ENCODE peak calls at places on chromosomes 1 and 21, in ten cellular contexts. One of them, this sample, is unnamed.
A peak's percentile ranks its signal among the peaks of the same experiment; 100 is the strongest.

GRCh38 chr1:240806201-240806745 is 194.3 kb upstream of the GREM2 start:
- DNase-seq in neural progenitor cell: no peak
- DNase-seq in astrocyte of the spinal cord: no peak
- DNase-seq in tibial artery: no peak
- DNase-seq in WTC11: no peak
- DNase-seq in coronary artery: no peak
- DNase-seq in heart right ventricle: no peak
- DNase-seq in A549: no peak
- DNase-seq in GM13976: no peak
- DNase-seq in dorsolateral prefrontal cortex: no peak
- DNase-seq in this sample: no peak

GRCh38 chr1:229058111-229058551 is 212.8 kb upstream of the RAB4A start:
- DNase-seq in neural progenitor cell: no peak
- DNase-seq in astrocyte of the spinal cord: no peak
- DNase-seq in tibial artery: no peak
- DNase-seq in WTC11: no peak
- DNase-seq in coronary artery: no peak
- DNase-seq in heart right ventricle: no peak
- DNase-seq in A549: no peak
- DNase-seq in GM13976: no peak
- DNase-seq in dorsolateral prefrontal cortex: no peak
- DNase-seq in this sample: no peak

GRCh38 chr1:44696789-44697188 is 22.3 kb downstream of the ARMH1 start:
- DNase-seq in neural progenitor cell: no peak
- DNase-seq in astrocyte of the spinal cord: no peak
- DNase-seq in tibial artery: no peak
- DNase-seq in WTC11: no peak
- DNase-seq in coronary artery: no peak
- DNase-seq in heart right ventricle: no peak
- DNase-seq in A549: no peak
- DNase-seq in GM13976: no peak
- DNase-seq in dorsolateral prefrontal cortex: no peak
- DNase-seq in this sample: no peak

GRCh38 chr1:199794105-199794863 is 233.2 kb upstream of the NR5A2 start:
- DNase-seq in neural progenitor cell: no peak
- DNase-seq in astrocyte of the spinal cord: no peak
- DNase-seq in tibial artery: no peak
- DNase-seq in WTC11: no peak
- DNase-seq in coronary artery: no peak
- DNase-seq in heart right ventricle: no peak
- DNase-seq in A549: no peak
- DNase-seq in GM13976: no peak
- DNase-seq in dorsolateral prefrontal cortex: no peak
- DNase-seq in this sample: no peak

GRCh38 chr21:21045538-21045937 is 47.3 kb downstream of the NCAM2 start:
- DNase-seq in neural progenitor cell: no peak
- DNase-seq in astrocyte of the spinal cord: peak; percentile 9
- DNase-seq in tibial artery: no peak
- DNase-seq in WTC11: no peak
- DNase-seq in coronary artery: no peak
- DNase-seq in heart right ventricle: no peak
- DNase-seq in A549: no peak
- DNase-seq in GM13976: no peak
- DNase-seq in dorsolateral prefrontal cortex: no peak
- DNase-seq in this sample: no peak

GRCh38 chr1:192550922-192551534 is 24.5 kb upstream of the RGS1 start:
- DNase-seq in neural progenitor cell: no peak
- DNase-seq in astrocyte of the spinal cord: peak; percentile 92
- DNase-seq in tibial artery: no peak
- DNase-seq in WTC11: no peak
- DNase-seq in coronary artery: no peak
- DNase-seq in heart right ventricle: no peak
- DNase-seq in A549: no peak
- DNase-seq in GM13976: peak; percentile 30
- DNase-seq in dorsolateral prefrontal cortex: no peak
- DNase-seq in this sample: no peak

GRCh38 chr1:172537827-172538391 is 5.0 kb downstream of the SUCO start:
- DNase-seq in neural progenitor cell: peak; percentile 38
- DNase-seq in astrocyte of the spinal cord: peak; percentile 22
- DNase-seq in tibial artery: no peak
- DNase-seq in WTC11: no peak
- DNase-seq in coronary artery: no peak
- DNase-seq in heart right ventricle: no peak
- DNase-seq in A549: no peak
- DNase-seq in GM13976: no peak
- DNase-seq in dorsolateral prefrontal cortex: no peak
- DNase-seq in this sample: no peak

GRCh38 chr21:42257091-42257760 is 38.3 kb downstream of the ABCG1 start:
- DNase-seq in neural progenitor cell: no peak
- DNase-seq in astrocyte of the spinal cord: no peak
- DNase-seq in tibial artery: no peak
- DNase-seq in WTC11: no peak
- DNase-seq in coronary artery: no peak
- DNase-seq in heart right ventricle: no peak
- DNase-seq in A549: no peak
- DNase-seq in GM13976: no peak
- DNase-seq in dorsolateral prefrontal cortex: no peak
- DNase-seq in this sample: no peak

GRCh38 chr1:247496581-247497285 is 38.8 kb upstream of the OR2B11 start:
- DNase-seq in neural progenitor cell: no peak
- DNase-seq in astrocyte of the spinal cord: no peak
- DNase-seq in tibial artery: no peak
- DNase-seq in WTC11: no peak
- DNase-seq in coronary artery: no peak
- DNase-seq in heart right ventricle: no peak
- DNase-seq in A549: no peak
- DNase-seq in GM13976: no peak
- DNase-seq in dorsolateral prefrontal cortex: no peak
- DNase-seq in this sample: no peak

GRCh38 chr1:170776147-170776734 is 112.3 kb downstream of the PRRX1 start:
- DNase-seq in neural progenitor cell: no peak
- DNase-seq in astrocyte of the spinal cord: no peak
- DNase-seq in tibial artery: no peak
- DNase-seq in WTC11: no peak
- DNase-seq in coronary artery: no peak
- DNase-seq in heart right ventricle: no peak
- DNase-seq in A549: no peak
- DNase-seq in GM13976: no peak
- DNase-seq in dorsolateral prefrontal cortex: no peak
- DNase-seq in this sample: no peak

GRCh38 chr1:43796111-43796581 is 88.8 kb downstream of the ST3GAL3 start:
- DNase-seq in neural progenitor cell: no peak
- DNase-seq in astrocyte of the spinal cord: peak; percentile 93
- DNase-seq in tibial artery: no peak
- DNase-seq in WTC11: no peak
- DNase-seq in coronary artery: no peak
- DNase-seq in heart right ventricle: no peak
- DNase-seq in A549: no peak
- DNase-seq in GM13976: no peak
- DNase-seq in dorsolateral prefrontal cortex: no peak
- DNase-seq in this sample: no peak

GRCh38 chr1:236342403-236343245 is 51.5 kb upstream of the EDARADD start:
- DNase-seq in neural progenitor cell: no peak
- DNase-seq in astrocyte of the spinal cord: no peak
- DNase-seq in tibial artery: no peak
- DNase-seq in WTC11: no peak
- DNase-seq in coronary artery: no peak
- DNase-seq in heart right ventricle: no peak
- DNase-seq in A549: no peak
- DNase-seq in GM13976: no peak
- DNase-seq in dorsolateral prefrontal cortex: no peak
- DNase-seq in this sample: no peak

GRCh38 chr1:116697892-116698595 is 30.5 kb upstream of the IGSF3 start:
- DNase-seq in neural progenitor cell: no peak
- DNase-seq in astrocyte of the spinal cord: no peak
- DNase-seq in tibial artery: no peak
- DNase-seq in WTC11: no peak
- DNase-seq in coronary artery: no peak
- DNase-seq in heart right ventricle: no peak
- DNase-seq in A549: no peak
- DNase-seq in GM13976: no peak
- DNase-seq in dorsolateral prefrontal cortex: no peak
- DNase-seq in this sample: no peak

GRCh38 chr1:66374561-66375111 is 159.3 kb upstream of the SGIP1 start:
- DNase-seq in neural progenitor cell: no peak
- DNase-seq in astrocyte of the spinal cord: peak; percentile 86
- DNase-seq in tibial artery: no peak
- DNase-seq in WTC11: no peak
- DNase-seq in coronary artery: no peak
- DNase-seq in heart right ventricle: no peak
- DNase-seq in A549: no peak
- DNase-seq in GM13976: peak; percentile 36
- DNase-seq in dorsolateral prefrontal cortex: no peak
- DNase-seq in this sample: no peak

GRCh38 chr1:65108025-65108692 is 39.8 kb upstream of the AK4 start:
- DNase-seq in neural progenitor cell: no peak
- DNase-seq in astrocyte of the spinal cord: no peak
- DNase-seq in tibial artery: no peak
- DNase-seq in WTC11: no peak
- DNase-seq in coronary artery: peak; percentile 1
- DNase-seq in heart right ventricle: no peak
- DNase-seq in A549: no peak
- DNase-seq in GM13976: no peak
- DNase-seq in dorsolateral prefrontal cortex: no peak
- DNase-seq in this sample: no peak

GRCh38 chr1:148161252-148161901 is 9.3 kb upstream of the NBPF11 start:
- DNase-seq in neural progenitor cell: no peak
- DNase-seq in astrocyte of the spinal cord: no peak
- DNase-seq in tibial artery: no peak
- DNase-seq in WTC11: no peak
- DNase-seq in coronary artery: no peak
- DNase-seq in heart right ventricle: no peak
- DNase-seq in A549: no peak
- DNase-seq in GM13976: no peak
- DNase-seq in dorsolateral prefrontal cortex: no peak
- DNase-seq in this sample: no peak

GRCh38 chr1:91585982-91586381 is 85.3 kb downstream of the CDC7 start:
- DNase-seq in neural progenitor cell: no peak
- DNase-seq in astrocyte of the spinal cord: no peak
- DNase-seq in tibial artery: no peak
- DNase-seq in WTC11: no peak
- DNase-seq in coronary artery: no peak
- DNase-seq in heart right ventricle: no peak
- DNase-seq in A549: no peak
- DNase-seq in GM13976: no peak
- DNase-seq in dorsolateral prefrontal cortex: no peak
- DNase-seq in this sample: no peak

DNA sequence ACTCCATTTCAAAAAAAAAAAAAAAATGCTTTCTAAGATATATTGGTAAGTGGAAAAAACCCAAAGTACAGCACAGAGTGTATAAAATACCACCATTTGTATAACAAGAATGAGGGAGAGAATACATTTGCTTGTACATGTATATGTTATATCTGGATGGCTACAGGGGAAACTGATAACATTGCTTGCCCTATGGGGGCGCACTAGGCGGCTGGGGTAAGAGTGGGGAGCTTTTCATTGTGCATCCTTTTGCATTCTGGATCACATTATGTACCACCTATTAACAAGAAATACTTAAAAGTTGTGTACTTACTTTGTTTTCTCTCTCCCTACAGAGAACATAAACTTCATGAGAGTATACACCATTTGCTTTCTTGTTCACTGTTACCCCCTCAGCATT is 28.6 kb upstream of the OPRD1 start:
- DNase-seq in neural progenitor cell: no peak
- DNase-seq in astrocyte of the spinal cord: no peak
- DNase-seq in tibial artery: no peak
- DNase-seq in WTC11: no peak
- DNase-seq in coronary artery: no peak
- DNase-seq in heart right ventricle: no peak
- DNase-seq in A549: no peak
- DNase-seq in GM13976: no peak
- DNase-seq in dorsolateral prefrontal cortex: no peak
- DNase-seq in this sample: no peak
- TF ChIP-seq CTCF in neural progenitor cell: no peak
- TF ChIP-seq CTCF in astrocyte of the spinal cord: no peak
- TF ChIP-seq CTCF in tibial artery: no peak
- TF ChIP-seq CTCF in WTC11: no peak
- TF ChIP-seq CTCF in coronary artery: no peak
- TF ChIP-seq CTCF in heart right ventricle: no peak
- TF ChIP-seq CTCF in A549: no peak
- TF ChIP-seq CTCF in GM13976: no peak
- TF ChIP-seq CTCF in dorsolateral prefrontal cortex: no peak
- TF ChIP-seq CTCF in this sample: no peak

GRCh38 chr1:31458287-31458896 is 45.4 kb downstream of the SERINC2 start:
- DNase-seq in neural progenitor cell: no peak
- DNase-seq in astrocyte of the spinal cord: no peak
- DNase-seq in tibial artery: no peak
- DNase-seq in WTC11: no peak
- DNase-seq in coronary artery: no peak
- DNase-seq in heart right ventricle: no peak
- DNase-seq in A549: no peak
- DNase-seq in GM13976: no peak
- DNase-seq in dorsolateral prefrontal cortex: no peak
- DNase-seq in this sample: no peak

DNA sequence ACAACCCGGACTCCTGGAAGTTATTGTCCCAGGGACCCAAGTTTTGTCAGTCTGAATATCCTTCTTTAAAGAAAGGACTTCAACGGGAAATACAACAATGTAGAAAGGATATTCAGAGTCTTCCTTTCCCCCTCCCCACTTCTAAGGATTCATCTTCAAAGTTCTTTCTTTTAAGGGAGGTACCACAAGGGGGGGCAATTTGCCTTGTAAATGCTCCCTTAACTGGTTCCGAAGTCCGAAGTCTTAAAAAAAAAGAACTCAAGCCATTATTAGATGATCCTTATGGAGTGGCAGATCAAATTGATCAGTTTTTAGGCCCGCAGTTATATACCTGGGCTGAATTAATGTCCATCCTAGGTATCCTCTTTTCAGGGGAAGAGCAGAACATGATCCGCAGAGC is 47.0 kb downstream of the SERINC2 start:
- DNase-seq in neural progenitor cell: peak; percentile 68
- DNase-seq in astrocyte of the spinal cord: no peak
- DNase-seq in tibial artery: no peak
- DNase-seq in WTC11: no peak
- DNase-seq in coronary artery: no peak
- DNase-seq in heart right ventricle: no peak
- DNase-seq in A549: no peak
- DNase-seq in GM13976: no peak
- DNase-seq in dorsolateral prefrontal cortex: no peak
- DNase-seq in this sample: no peak
- TF ChIP-seq CTCF in neural progenitor cell: peak; percentile 66
- TF ChIP-seq CTCF in astrocyte of the spinal cord: peak; percentile 8
- TF ChIP-seq CTCF in tibial artery: no peak
- TF ChIP-seq CTCF in WTC11: no peak
- TF ChIP-seq CTCF in coronary artery: no peak
- TF ChIP-seq CTCF in heart right ventricle: peak; percentile 26
- TF ChIP-seq CTCF in A549: no peak
- TF ChIP-seq CTCF in GM13976: no peak
- TF ChIP-seq CTCF in dorsolateral prefrontal cortex: no peak
- TF ChIP-seq CTCF in this sample: peak; percentile 34

GRCh38 chr1:216961516-216961915 is 238.3 kb upstream of the ESRRG start:
- DNase-seq in neural progenitor cell: no peak
- DNase-seq in astrocyte of the spinal cord: no peak
- DNase-seq in tibial artery: no peak
- DNase-seq in WTC11: no peak
- DNase-seq in coronary artery: no peak
- DNase-seq in heart right ventricle: no peak
- DNase-seq in A549: no peak
- DNase-seq in GM13976: no peak
- DNase-seq in dorsolateral prefrontal cortex: no peak
- DNase-seq in this sample: no peak
- TF ChIP-seq CTCF in neural progenitor cell: no peak
- TF ChIP-seq CTCF in astrocyte of the spinal cord: no peak
- TF ChIP-seq CTCF in tibial artery: no peak
- TF ChIP-seq CTCF in WTC11: no peak
- TF ChIP-seq CTCF in coronary artery: no peak
- TF ChIP-seq CTCF in heart right ventricle: peak; percentile 6
- TF ChIP-seq CTCF in A549: no peak
- TF ChIP-seq CTCF in GM13976: no peak
- TF ChIP-seq CTCF in dorsolateral prefrontal cortex: no peak
- TF ChIP-seq CTCF in this sample: no peak

GRCh38 chr1:230084408-230085177 is 17.6 kb downstream of the GALNT2 start:
- DNase-seq in neural progenitor cell: no peak
- DNase-seq in astrocyte of the spinal cord: peak; percentile 98
- DNase-seq in tibial artery: peak; percentile 90
- DNase-seq in WTC11: no peak
- DNase-seq in coronary artery: peak; percentile 92
- DNase-seq in heart right ventricle: peak; percentile 31
- DNase-seq in A549: peak; percentile 97
- DNase-seq in GM13976: peak; percentile 34
- DNase-seq in dorsolateral prefrontal cortex: no peak
- DNase-seq in this sample: no peak
- TF ChIP-seq CTCF in neural progenitor cell: no peak
- TF ChIP-seq CTCF in astrocyte of the spinal cord: no peak
- TF ChIP-seq CTCF in tibial artery: no peak
- TF ChIP-seq CTCF in WTC11: no peak
- TF ChIP-seq CTCF in coronary artery: no peak
- TF ChIP-seq CTCF in heart right ventricle: no peak
- TF ChIP-seq CTCF in A549: no peak
- TF ChIP-seq CTCF in GM13976: no peak
- TF ChIP-seq CTCF in dorsolateral prefrontal cortex: no peak
- TF ChIP-seq CTCF in this sample: no peak